ENCODE peak calls at places on chromosomes 11 and 22, in four cellular contexts. D is A549, U is HepG2, W is IMR-90. L is an unnamed sample.

GRCh38 chr11:990101-990500 is 46.4 kb downstream of the MUC6 start:
- DNase-seq in D (no peak), U (no peak), W (no peak), L (no peak)

GRCh38 chr11:69358398-69359080 is 64.6 kb downstream of the MYEOV start:
- DNase-seq in D (no peak), U (no peak), W (no peak), L (no peak)

GRCh38 chr22:45552580-45553332 is 50.1 kb downstream of the FBLN1 start:
- DNase-seq in D (no peak), U (no peak), W (peak; percentile 96), L (no peak)

GRCh38 chr22:47575291-47575690 is 812.8 kb downstream of the TBC1D22A start:
- DNase-seq in D (no peak), U (no peak), W (no peak), L (no peak)

GRCh38 chr11:59053387-59053786 is 32.7 kb upstream of the GLYATL1B start:
- DNase-seq in D (peak; percentile 67), U (peak; percentile 37), W (peak; percentile 49), L (peak; percentile 17)

GRCh38 chr22:38177926-38178604 is 3.6 kb downstream of the PLA2G6 start:
- DNase-seq in D (peak; percentile 82), U (peak; percentile 94), W (peak; percentile 89), L (no peak)

GRCh38 chr11:126585388-126586302 is 230.2 kb downstream of the ST3GAL4 start:
- DNase-seq in D (peak; percentile 65), U (no peak), W (peak; percentile 96), L (no peak)

GRCh38 chr11:70105369-70105754 is 27.2 kb downstream of the ANO1 start:
- DNase-seq in D (no peak), U (no peak), W (no peak), L (no peak)

GRCh38 chr11:76248210-76248609 is 41.9 kb upstream of the WNT11 start:
- DNase-seq in D (peak; percentile 56), U (no peak), W (no peak), L (peak; percentile 59)

GRCh38 chr11:84714316-84714780 is 912.8 kb downstream of the DLG2 start:
- DNase-seq in D (peak; percentile 58), U (peak; percentile 58), W (peak; percentile 6), L (peak; percentile 27)

GRCh38 chr11:75245356-75246005 is 4.9 kb downstream of the TPBGL start:
- DNase-seq in D (peak; percentile 36), U (peak; percentile 24), W (no peak), L (no peak)

GRCh38 chr11:68016904-68017817 is 7.0 kb downstream of the ALDH3B1 start:
- DNase-seq in D (peak; percentile 90), U (peak; percentile 94), W (no peak), L (no peak)

GRCh38 chr11:11978792-11979486 is 29.5 kb downstream of the DKK3 start:
- DNase-seq in D (no peak), U (no peak), W (peak; percentile 80), L (no peak)

GRCh38 chr11:79262221-79262620 is 178.6 kb downstream of the TENM4 start:
- DNase-seq in D (no peak), U (no peak), W (peak; percentile 28), L (no peak)

GRCh38 chr11:76765863-76766350 is 17.2 kb upstream of the TSKU start:
- DNase-seq in D (no peak), U (peak; percentile 43), W (peak; percentile 35), L (no peak)

GRCh38 chr22:38144025-38144405 is 33.5 kb upstream of the BAIAP2L2 start:
- DNase-seq in D (peak; percentile 52), U (peak; percentile 25), W (no peak), L (no peak)

GRCh38 chr11:132234878-132235277 is 864.5 kb downstream of the NTM start:
- DNase-seq in D (no peak), U (no peak), W (peak; percentile 93), L (no peak)

GRCh38 chr11:71251159-71251721 is 1.1 kb downstream of the SHANK2 start:
- DNase-seq in D (no peak), U (no peak), W (no peak), L (no peak)

GRCh38 chr11:118401880-118402590 is 629 bp downstream of the ATP5MG start:
- DNase-seq in D (peak; percentile 10), U (peak; percentile 76), W (peak; percentile 92), L (no peak)

GRCh38 chr11:123838199-123838598 is 32.0 kb upstream of the OR6M1 start:
- DNase-seq in D (no peak), U (no peak), W (no peak), L (no peak)

GRCh38 chr22:32016081-32016480 is 27.0 kb upstream of the SLC5A1 start:
- DNase-seq in D (no peak), U (no peak), W (no peak), L (no peak)

GRCh38 chr22:31218565-31219262 is 6.6 kb downstream of the LIMK2 start:
- DNase-seq in D (no peak), U (no peak), W (no peak), L (no peak)

GRCh38 chr22:36258750-36259619 is 6.1 kb downstream of the APOL1 start:
- DNase-seq in D (no peak), U (no peak), W (peak; percentile 64), L (peak; percentile 40)

GRCh38 chr22:16824718-16825687 is at the start of gene XKR3:
- DNase-seq in D (no peak), U (no peak), W (no peak), L (no peak)

GRCh38 chr11:2142762-2143202 is 3.6 kb upstream of the IGF2 start:
- DNase-seq in D (no peak), U (no peak), W (peak; percentile 52), L (no peak)

GRCh38 chr11:65500262-65501004 is 1.6 kb downstream of the MALAT1 start:
- DNase-seq in D (peak; percentile 69), U (no peak), W (peak; percentile 58), L (peak; percentile 9)

DNA sequence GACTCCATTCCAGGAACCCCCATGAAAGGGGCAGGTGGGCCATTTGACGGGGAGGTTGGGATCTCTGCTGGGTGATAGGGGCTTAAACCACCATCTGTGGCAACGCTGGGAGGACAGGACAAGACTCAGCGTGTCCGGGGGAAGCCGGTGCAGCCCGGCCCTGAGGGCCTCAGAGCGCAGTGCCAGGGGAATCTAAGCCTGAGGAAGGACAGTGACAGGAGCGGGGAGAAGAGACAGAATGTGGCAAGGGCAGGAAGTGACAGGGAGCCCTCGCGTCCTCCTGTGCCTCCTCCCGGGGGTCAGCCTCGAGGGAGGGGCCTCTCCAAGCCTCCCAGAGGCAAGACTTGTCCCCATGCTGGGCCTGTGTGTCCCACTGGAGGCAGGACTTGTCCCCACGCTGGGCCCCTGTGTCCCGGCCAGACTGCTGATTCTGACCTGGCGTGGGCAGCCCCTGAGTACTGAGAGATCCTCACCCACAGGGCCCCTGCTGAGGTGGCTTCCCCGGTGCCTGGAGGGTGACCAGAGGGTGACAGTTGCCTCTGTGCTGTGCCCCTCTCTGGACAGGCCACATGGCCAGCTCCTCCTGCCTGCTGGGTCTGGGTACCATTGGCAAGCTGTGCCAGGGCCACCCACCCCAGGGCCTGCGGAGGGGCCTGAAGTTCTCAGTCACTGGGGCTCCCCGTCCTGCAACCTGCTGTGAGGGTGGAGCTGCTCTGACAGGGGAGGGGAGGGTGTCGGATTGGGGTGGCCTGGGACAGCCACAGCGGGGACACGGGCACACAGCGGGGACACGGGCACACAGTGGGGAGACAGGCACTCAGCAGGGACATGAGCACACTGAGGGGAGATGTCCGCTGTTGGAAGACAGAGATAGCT is 676.2 kb downstream of the BRD1 start:
- DNase-seq in D (no peak), U (no peak), W (no peak), L (no peak)
- TF ChIP-seq MAZ in D (no peak), U (no peak), W (no peak), L (no peak)

DNA sequence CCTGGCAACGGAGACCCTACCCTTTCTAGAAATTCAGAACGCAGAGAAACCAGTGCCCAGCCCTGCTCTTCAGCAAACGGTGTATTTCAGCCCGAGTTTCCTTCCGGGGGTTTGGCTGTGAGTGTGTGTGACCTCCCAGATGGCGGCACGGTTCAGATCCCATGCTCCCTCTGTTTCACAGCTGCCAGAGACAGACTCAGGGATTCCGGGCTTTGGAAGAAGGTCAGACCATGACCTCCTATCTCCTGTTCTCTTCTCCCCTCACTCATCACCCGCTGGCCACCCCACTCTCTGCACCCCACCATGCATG is 256.3 kb upstream of the CADM1 start:
- DNase-seq in D (no peak), U (no peak), W (no peak), L (no peak)
- TF ChIP-seq SMC3 in D (no peak), U (no peak), W (no peak), L (no peak)

DNA sequence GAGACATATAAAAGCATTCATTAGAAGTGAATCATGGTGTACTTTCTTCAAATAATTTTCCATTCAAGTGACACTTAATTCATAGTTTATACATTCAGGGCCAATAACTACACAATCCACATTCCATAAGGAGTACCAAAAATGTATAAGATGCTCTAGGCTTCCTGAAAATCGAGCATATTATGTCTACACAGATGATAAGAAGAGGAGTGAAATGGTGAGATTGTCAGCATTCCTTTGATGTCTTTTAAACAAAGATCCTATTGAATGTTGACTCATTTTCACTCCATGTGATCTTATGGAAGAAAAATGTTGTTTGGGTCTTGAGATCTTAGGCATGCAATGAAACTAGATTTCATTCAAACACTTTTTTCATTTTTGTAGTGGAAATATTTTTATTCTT is 843.2 kb downstream of the KCNA4 start:
- DNase-seq in D (peak; percentile 78), U (peak; percentile 2), W (peak; percentile 99), L (no peak)
- TF ChIP-seq MAZ in D (no peak), U (no peak), W (no peak), L (no peak)

GRCh38 chr11:88590366-88590765 is 252.8 kb upstream of the CTSC start:
- DNase-seq in D (no peak), U (no peak), W (no peak), L (no peak)

GRCh38 chr11:88596786-88597185 is 259.2 kb upstream of the CTSC start:
- DNase-seq in D (no peak), U (no peak), W (no peak), L (no peak)

GRCh38 chr11:88597387-88597786 is 259.9 kb upstream of the CTSC start:
- DNase-seq in D (no peak), U (no peak), W (no peak), L (no peak)

DNA sequence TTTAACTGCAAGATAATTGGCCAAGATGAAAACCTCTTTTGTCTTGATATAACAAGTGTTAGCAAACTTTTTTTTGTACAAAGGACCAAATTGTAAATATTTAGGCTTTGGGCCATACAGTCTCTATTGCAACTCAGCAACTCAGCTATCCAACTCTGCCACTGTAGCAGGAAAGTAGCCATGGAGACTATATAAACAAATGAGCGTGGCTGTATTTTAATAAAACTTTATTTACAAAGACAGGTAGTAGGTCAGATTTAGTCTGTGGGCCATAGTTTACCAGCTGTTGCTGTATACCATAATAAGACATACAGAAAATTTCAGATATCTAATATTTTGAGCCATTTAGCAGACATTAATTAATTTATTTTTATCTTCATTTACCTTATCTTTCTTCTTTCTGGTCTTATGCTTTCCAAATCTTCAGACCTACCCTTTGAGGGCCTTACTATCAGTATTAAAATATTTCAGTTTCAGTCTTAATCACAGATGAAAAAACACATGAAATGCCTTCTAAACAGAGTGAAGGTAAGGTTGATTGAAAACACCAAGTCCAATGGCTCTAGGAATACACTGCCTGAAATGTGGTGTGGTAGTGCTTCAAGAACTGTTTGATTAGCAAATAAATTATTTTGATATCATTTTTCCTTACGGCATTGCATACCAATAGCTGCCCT is 256.9 kb upstream of the CTSC start:
- DNase-seq in D (no peak), U (no peak), W (no peak), L (no peak)
- TF ChIP-seq SMC3 in D (no peak), U (no peak), W (no peak), L (no peak)

GRCh38 chr11:8775341-8776133 is 92.9 kb downstream of the RPL27A start:
- DNase-seq in D (no peak), U (no peak), W (no peak), L (no peak)
- TF ChIP-seq MAZ in D (no peak), U (no peak), W (no peak), L (no peak)

GRCh38 chr11:115720537-115721308 is 216.5 kb upstream of the CADM1 start:
- DNase-seq in D (no peak), U (no peak), W (no peak), L (no peak)
- TF ChIP-seq SMC3 in D (no peak), U (no peak), W (no peak), L (no peak)

GRCh38 chr11:128525411-128526243 is 61.7 kb downstream of the ETS1 start:
- DNase-seq in D (no peak), U (no peak), W (peak; percentile 74), L (no peak)
- TF ChIP-seq MAZ in D (no peak), U (no peak), W (no peak), L (no peak)